ENCODE peak calls at places on chromosomes 3 and 15, in nine cellular contexts. One of them, this sample, is unnamed.

GRCh38 chr3:74447221-74447620 is 167.2 kb downstream of the CNTN3 start:
- DNase-seq in GM12865: no peak
- DNase-seq in psoas muscle: no peak
- DNase-seq in A549: no peak
- DNase-seq in RWPE2: no peak
- DNase-seq in foreskin fibroblast: no peak
- DNase-seq in brain microvascular endothelial cell: no peak
- DNase-seq in HFF-Myc: no peak
- DNase-seq in cardiac muscle cell: no peak
- DNase-seq in this sample: no peak

GRCh38 chr15:71055461-71055860 is 59.8 kb upstream of the THSD4 start:
- DNase-seq in GM12865: no peak
- DNase-seq in RWPE2: no peak
- DNase-seq in psoas muscle: no peak
- DNase-seq in HFF-Myc: no peak
- DNase-seq in A549: peak
- DNase-seq in brain microvascular endothelial cell: no peak
- DNase-seq in cardiac muscle cell: no peak
- DNase-seq in foreskin fibroblast: peak
- DNase-seq in this sample: peak

GRCh38 chr3:42799376-42799775 is 4.9 kb downstream of the HIGD1A start:
- DNase-seq in GM12865: no peak
- DNase-seq in cardiac muscle cell: no peak
- DNase-seq in psoas muscle: no peak
- DNase-seq in A549: no peak
- DNase-seq in HFF-Myc: no peak
- DNase-seq in foreskin fibroblast: no peak
- DNase-seq in brain microvascular endothelial cell: no peak
- DNase-seq in RWPE2: no peak
- DNase-seq in this sample: no peak

GRCh38 chr3:198046120-198046857 is 86.3 kb downstream of the LMLN start:
- DNase-seq in psoas muscle: no peak
- DNase-seq in cardiac muscle cell: no peak
- DNase-seq in RWPE2: no peak
- DNase-seq in brain microvascular endothelial cell: no peak
- DNase-seq in GM12865: no peak
- DNase-seq in A549: no peak
- DNase-seq in HFF-Myc: no peak
- DNase-seq in foreskin fibroblast: no peak
- DNase-seq in this sample: no peak

GRCh38 chr3:194552327-194552949 is 65.6 kb upstream of the ATP13A3 start:
- DNase-seq in A549: no peak
- DNase-seq in cardiac muscle cell: no peak
- DNase-seq in brain microvascular endothelial cell: no peak
- DNase-seq in psoas muscle: no peak
- DNase-seq in foreskin fibroblast: no peak
- DNase-seq in RWPE2: no peak
- DNase-seq in GM12865: no peak
- DNase-seq in HFF-Myc: no peak
- DNase-seq in this sample: no peak

GRCh38 chr3:122982202-122983185 is 45.1 kb downstream of the SEMA5B start:
- DNase-seq in cardiac muscle cell: peak
- DNase-seq in HFF-Myc: no peak
- DNase-seq in A549: peak
- DNase-seq in RWPE2: no peak
- DNase-seq in foreskin fibroblast: no peak
- DNase-seq in brain microvascular endothelial cell: no peak
- DNase-seq in psoas muscle: no peak
- DNase-seq in GM12865: no peak
- DNase-seq in this sample: no peak

GRCh38 chr3:71468311-71469130 is 115.0 kb downstream of the FOXP1 start:
- DNase-seq in cardiac muscle cell: peak
- DNase-seq in HFF-Myc: no peak
- DNase-seq in psoas muscle: no peak
- DNase-seq in foreskin fibroblast: no peak
- DNase-seq in GM12865: no peak
- DNase-seq in RWPE2: no peak
- DNase-seq in A549: no peak
- DNase-seq in brain microvascular endothelial cell: no peak
- DNase-seq in this sample: no peak

GRCh38 chr3:124558898-124559649 is 171.2 kb upstream of the UMPS start:
- DNase-seq in HFF-Myc: peak
- DNase-seq in RWPE2: peak
- DNase-seq in GM12865: no peak
- DNase-seq in foreskin fibroblast: peak
- DNase-seq in psoas muscle: peak
- DNase-seq in A549: peak
- DNase-seq in brain microvascular endothelial cell: peak
- DNase-seq in cardiac muscle cell: peak
- DNase-seq in this sample: peak

GRCh38 chr15:27059610-27060202 is 88.7 kb downstream of the GABRG3 start:
- DNase-seq in GM12865: peak
- DNase-seq in RWPE2: no peak
- DNase-seq in brain microvascular endothelial cell: peak
- DNase-seq in HFF-Myc: peak
- DNase-seq in cardiac muscle cell: peak
- DNase-seq in foreskin fibroblast: peak
- DNase-seq in psoas muscle: no peak
- DNase-seq in A549: peak
- DNase-seq in this sample: peak

DNA sequence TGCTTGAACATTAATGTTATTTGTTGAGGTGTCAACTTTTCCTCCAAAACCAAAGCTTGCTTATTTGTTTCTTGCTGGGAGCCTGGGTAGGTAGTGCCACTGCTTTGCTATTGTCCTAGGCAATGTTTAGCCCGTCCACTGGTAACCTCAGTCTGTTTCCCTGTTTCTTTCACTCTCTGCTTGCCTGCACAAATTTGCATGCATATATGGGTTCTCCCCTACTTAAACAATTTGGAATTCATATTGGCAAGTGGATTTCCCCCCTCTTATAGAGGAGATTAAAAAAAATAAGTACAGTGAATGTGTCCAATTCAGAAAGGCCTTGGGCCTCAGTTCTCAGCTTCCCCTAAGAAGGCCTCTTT is 45.0 kb upstream of the BOC start:
- DNase-seq in brain microvascular endothelial cell: no peak
- DNase-seq in RWPE2: no peak
- DNase-seq in psoas muscle: no peak
- DNase-seq in A549: no peak
- DNase-seq in HFF-Myc: no peak
- DNase-seq in foreskin fibroblast: no peak
- DNase-seq in cardiac muscle cell: no peak
- DNase-seq in GM12865: no peak
- DNase-seq in this sample: no peak
- H3K4me3 ChIP-seq in brain microvascular endothelial cell: no peak
- H3K4me3 ChIP-seq in RWPE2: no peak
- H3K4me3 ChIP-seq in psoas muscle: peak
- H3K4me3 ChIP-seq in A549: no peak
- H3K4me3 ChIP-seq in HFF-Myc: no peak
- H3K4me3 ChIP-seq in foreskin fibroblast: no peak
- H3K4me3 ChIP-seq in cardiac muscle cell: no peak
- H3K4me3 ChIP-seq in GM12865: no peak
- H3K4me3 ChIP-seq in this sample: no peak

GRCh38 chr3:1346386-1346785 is 253.6 kb downstream of the CNTN6 start:
- DNase-seq in brain microvascular endothelial cell: no peak
- DNase-seq in RWPE2: no peak
- DNase-seq in psoas muscle: no peak
- DNase-seq in cardiac muscle cell: no peak
- DNase-seq in foreskin fibroblast: no peak
- DNase-seq in HFF-Myc: no peak
- DNase-seq in A549: no peak
- DNase-seq in GM12865: no peak
- DNase-seq in this sample: no peak

GRCh38 chr3:1350885-1351284 is 258.1 kb downstream of the CNTN6 start:
- DNase-seq in A549: no peak
- DNase-seq in HFF-Myc: no peak
- DNase-seq in brain microvascular endothelial cell: no peak
- DNase-seq in psoas muscle: no peak
- DNase-seq in GM12865: no peak
- DNase-seq in foreskin fibroblast: no peak
- DNase-seq in cardiac muscle cell: no peak
- DNase-seq in RWPE2: no peak
- DNase-seq in this sample: no peak

GRCh38 chr3:1348547-1348946 is 255.7 kb downstream of the CNTN6 start:
- DNase-seq in foreskin fibroblast: peak
- DNase-seq in A549: no peak
- DNase-seq in psoas muscle: no peak
- DNase-seq in HFF-Myc: no peak
- DNase-seq in RWPE2: no peak
- DNase-seq in brain microvascular endothelial cell: no peak
- DNase-seq in GM12865: no peak
- DNase-seq in cardiac muscle cell: no peak
- DNase-seq in this sample: peak
- TF ChIP-seq CTCF in foreskin fibroblast: no peak
- TF ChIP-seq CTCF in A549: no peak
- TF ChIP-seq CTCF in psoas muscle: no peak
- TF ChIP-seq CTCF in HFF-Myc: no peak
- TF ChIP-seq CTCF in RWPE2: peak
- TF ChIP-seq CTCF in brain microvascular endothelial cell: peak
- TF ChIP-seq CTCF in GM12865: no peak
- TF ChIP-seq CTCF in cardiac muscle cell: no peak
- TF ChIP-seq CTCF in this sample: no peak

DNA sequence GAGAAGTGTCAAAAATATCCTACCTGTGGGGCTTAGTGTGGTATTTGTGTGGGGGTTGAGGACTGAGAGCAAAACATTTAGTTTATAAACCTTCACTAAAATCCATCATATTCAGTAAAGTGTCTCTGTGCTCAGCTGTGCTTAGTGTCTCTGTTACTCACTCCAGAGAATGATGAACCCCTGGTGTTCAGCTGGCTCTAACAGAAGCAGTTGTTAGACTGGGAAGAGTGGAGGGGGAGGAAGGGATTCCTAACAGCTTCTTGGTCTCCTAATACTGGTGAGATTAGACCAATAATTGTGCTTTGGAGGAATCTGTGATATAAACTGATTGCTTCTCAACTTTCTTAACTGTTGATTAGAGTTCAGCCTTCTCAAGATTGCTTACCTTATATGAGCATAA is 1123.5 kb downstream of the ROBO2 start:
- DNase-seq in brain microvascular endothelial cell: peak
- DNase-seq in foreskin fibroblast: no peak
- DNase-seq in HFF-Myc: no peak
- DNase-seq in RWPE2: no peak
- DNase-seq in psoas muscle: no peak
- DNase-seq in GM12865: no peak
- DNase-seq in A549: no peak
- DNase-seq in cardiac muscle cell: peak
- DNase-seq in this sample: peak
- H3K4me3 ChIP-seq in brain microvascular endothelial cell: no peak
- H3K4me3 ChIP-seq in foreskin fibroblast: no peak
- H3K4me3 ChIP-seq in HFF-Myc: no peak
- H3K4me3 ChIP-seq in RWPE2: no peak
- H3K4me3 ChIP-seq in psoas muscle: no peak
- H3K4me3 ChIP-seq in GM12865: no peak
- H3K4me3 ChIP-seq in A549: no peak
- H3K4me3 ChIP-seq in cardiac muscle cell: no peak
- H3K4me3 ChIP-seq in this sample: no peak

DNA sequence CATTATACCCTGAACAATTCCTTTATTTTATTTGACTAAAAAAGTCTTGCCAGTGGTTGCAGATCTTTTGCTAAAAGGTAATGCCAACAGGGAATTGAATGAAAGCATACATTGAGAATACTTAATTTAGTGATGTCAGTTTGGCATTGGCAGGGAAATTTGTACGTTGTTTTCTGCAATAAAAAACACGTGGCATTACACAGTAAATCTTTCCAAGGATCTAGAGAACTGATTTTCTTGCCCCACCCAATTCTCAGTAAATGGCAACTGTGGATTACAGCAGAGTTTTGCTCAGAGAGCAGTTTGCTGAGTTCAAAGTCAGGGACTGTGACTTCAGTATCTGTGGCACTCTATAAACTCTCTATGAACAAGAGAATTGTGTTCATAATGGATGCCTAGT is 38.3 kb upstream of the IGSF10 start:
- DNase-seq in GM12865: no peak
- DNase-seq in brain microvascular endothelial cell: no peak
- DNase-seq in A549: no peak
- DNase-seq in cardiac muscle cell: no peak
- DNase-seq in RWPE2: no peak
- DNase-seq in psoas muscle: no peak
- DNase-seq in foreskin fibroblast: no peak
- DNase-seq in HFF-Myc: no peak
- DNase-seq in this sample: no peak
- TF ChIP-seq CTCF in GM12865: no peak
- TF ChIP-seq CTCF in brain microvascular endothelial cell: no peak
- TF ChIP-seq CTCF in A549: no peak
- TF ChIP-seq CTCF in cardiac muscle cell: no peak
- TF ChIP-seq CTCF in RWPE2: no peak
- TF ChIP-seq CTCF in psoas muscle: no peak
- TF ChIP-seq CTCF in foreskin fibroblast: no peak
- TF ChIP-seq CTCF in HFF-Myc: no peak
- TF ChIP-seq CTCF in this sample: no peak

GRCh38 chr3:66934041-66934440 is 64.1 kb upstream of the KBTBD8 start:
- DNase-seq in GM12865: no peak
- DNase-seq in HFF-Myc: no peak
- DNase-seq in brain microvascular endothelial cell: no peak
- DNase-seq in RWPE2: no peak
- DNase-seq in foreskin fibroblast: no peak
- DNase-seq in A549: no peak
- DNase-seq in cardiac muscle cell: no peak
- DNase-seq in psoas muscle: no peak
- DNase-seq in this sample: no peak
- H3K4me3 ChIP-seq in GM12865: no peak
- H3K4me3 ChIP-seq in HFF-Myc: no peak
- H3K4me3 ChIP-seq in brain microvascular endothelial cell: no peak
- H3K4me3 ChIP-seq in RWPE2: no peak
- H3K4me3 ChIP-seq in foreskin fibroblast: no peak
- H3K4me3 ChIP-seq in A549: no peak
- H3K4me3 ChIP-seq in cardiac muscle cell: no peak
- H3K4me3 ChIP-seq in psoas muscle: no peak
- H3K4me3 ChIP-seq in this sample: no peak